ENCODE peak calls at places on chromosome 19, in seven cellular contexts. D, K, L, A, N, G and Q are unnamed samples.

GRCh38 chr19:48922548-48923490 is 10.7 kb upstream of the DHDH start:
- DNase-seq in D (no peak), K (no peak), L (no peak), A (no peak), N (no peak), G (no peak), Q (no peak)

GRCh38 chr19:46993622-46994021 is 26.0 kb upstream of the NPAS1 start:
- DNase-seq in D (no peak), K (no peak), L (no peak), A (no peak), N (no peak), G (no peak), Q (no peak)

GRCh38 chr19:4495471-4495870 is 22.8 kb downstream of the PLIN4 start:
- DNase-seq in D (no peak), K (no peak), L (no peak), A (no peak), N (no peak), G (peak; percentile 32), Q (no peak)

GRCh38 chr19:34228347-34228746 is 26.0 kb upstream of the GARRE1 start:
- DNase-seq in D (no peak), K (no peak), L (no peak), A (no peak), N (no peak), G (peak; percentile 37), Q (no peak)

GRCh38 chr19:31639306-31639705 is 290.1 kb upstream of the TSHZ3 start:
- DNase-seq in D (no peak), K (no peak), L (no peak), A (no peak), N (no peak), G (peak; percentile 55), Q (no peak)

GRCh38 chr19:50831026-50831396 is 2.4 kb downstream of the KLK15 start:
- DNase-seq in D (no peak), K (no peak), L (no peak), A (no peak), N (no peak), G (no peak), Q (no peak)

GRCh38 chr19:38736036-38736412 is 8.2 kb downstream of the CAPN12 start:
- DNase-seq in D (peak; percentile 43), K (peak; percentile 39), L (peak; percentile 89), A (no peak), N (no peak), G (no peak), Q (no peak)

GRCh38 chr19:2308114-2308556 is at the start of gene LINGO3:
- DNase-seq in D (no peak), K (no peak), L (no peak), A (no peak), N (no peak), G (no peak), Q (no peak)

GRCh38 chr19:46838160-46838559 is 12.5 kb downstream of the AP2S1 start:
- DNase-seq in D (no peak), K (no peak), L (no peak), A (no peak), N (no peak), G (no peak), Q (no peak)

GRCh38 chr19:8216357-8216756 is 7.2 kb downstream of the CERS4 start:
- DNase-seq in D (no peak), K (no peak), L (no peak), A (no peak), N (no peak), G (no peak), Q (no peak)